ENCODE peak calls at places on chromosome 7, in four cellular contexts. One of them, this sample, is unnamed. For H3K27me3 and H3K4me1, the result is how much of the 10 kb centered on the place peaks cover.

GRCh38 chr7:93043393-93043985 is 74.3 kb downstream of the SAMD9 start:
- DNase-seq in HCT116: peak
- DNase-seq in psoas muscle: no peak
- DNase-seq in hepatocyte: peak
- DNase-seq in this sample: no peak

GRCh38 chr7:137635874-137636273 is 210.9 kb downstream of the DGKI start:
- DNase-seq in HCT116: no peak
- DNase-seq in psoas muscle: no peak
- DNase-seq in hepatocyte: no peak
- DNase-seq in this sample: no peak

GRCh38 chr7:121388950-121389349 is 7.2 kb downstream of the FAM3C start:
- DNase-seq in HCT116: no peak
- DNase-seq in psoas muscle: no peak
- DNase-seq in hepatocyte: no peak
- DNase-seq in this sample: no peak

GRCh38 chr7:121774563-121774962 is 98.4 kb upstream of the PTPRZ1 start:
- DNase-seq in HCT116: no peak
- DNase-seq in psoas muscle: no peak
- DNase-seq in hepatocyte: no peak
- DNase-seq in this sample: no peak

GRCh38 chr7:98562336-98563182 is 54.5 kb upstream of the NPTX2 start:
- DNase-seq in HCT116: no peak
- DNase-seq in psoas muscle: no peak
- DNase-seq in hepatocyte: no peak
- DNase-seq in this sample: no peak

GRCh38 chr7:155324012-155324917 is 26.6 kb downstream of the INSIG1 start:
- DNase-seq in HCT116: no peak
- DNase-seq in psoas muscle: no peak
- DNase-seq in hepatocyte: no peak
- DNase-seq in this sample: no peak

GRCh38 chr7:83532229-83532628 is 116.7 kb downstream of the SEMA3E start:
- DNase-seq in HCT116: peak
- DNase-seq in psoas muscle: no peak
- DNase-seq in hepatocyte: no peak
- DNase-seq in this sample: no peak

GRCh38 chr7:100888988-100889760 is at the start of gene UFSP1:
- DNase-seq in HCT116: peak
- DNase-seq in psoas muscle: no peak
- DNase-seq in hepatocyte: no peak
- DNase-seq in this sample: no peak

GRCh38 chr7:136062625-136063336 is 85.6 kb upstream of the MTPN start:
- DNase-seq in HCT116: no peak
- DNase-seq in psoas muscle: no peak
- DNase-seq in hepatocyte: no peak
- DNase-seq in this sample: no peak

GRCh38 chr7:45021604-45022296 is 21.7 kb downstream of the CCM2 start:
- DNase-seq in HCT116: no peak
- DNase-seq in psoas muscle: no peak
- DNase-seq in hepatocyte: no peak
- DNase-seq in this sample: no peak

GRCh38 chr7:12524794-12525386 is 45.6 kb upstream of the SCIN start:
- DNase-seq in HCT116: peak
- DNase-seq in psoas muscle: no peak
- DNase-seq in hepatocyte: peak
- DNase-seq in this sample: no peak

GRCh38 chr7:129805086-129805719 is 147.6 kb downstream of the UBE2H start:
- DNase-seq in HCT116: no peak
- DNase-seq in psoas muscle: no peak
- DNase-seq in hepatocyte: no peak
- DNase-seq in this sample: peak

GRCh38 chr7:78226059-78226658 is 427.6 kb downstream of the PHTF2 start:
- DNase-seq in HCT116: peak
- DNase-seq in psoas muscle: no peak
- DNase-seq in hepatocyte: peak
- DNase-seq in this sample: peak

GRCh38 chr7:102993532-102994029 is 80.8 kb downstream of the LRRC17 start:
- DNase-seq in HCT116: no peak
- DNase-seq in psoas muscle: no peak
- DNase-seq in hepatocyte: peak
- DNase-seq in this sample: no peak

GRCh38 chr7:43808410-43808809 is 49.9 kb downstream of the BLVRA start:
- DNase-seq in HCT116: no peak
- DNase-seq in psoas muscle: no peak
- DNase-seq in hepatocyte: no peak
- DNase-seq in this sample: no peak

GRCh38 chr7:20514364-20514763 is 101.1 kb upstream of the ABCB5 start:
- DNase-seq in HCT116: no peak
- DNase-seq in psoas muscle: no peak
- DNase-seq in hepatocyte: peak
- DNase-seq in this sample: no peak

GRCh38 chr7:984361-985126 is 1.6 kb downstream of the CYP2W1 start:
- DNase-seq in HCT116: no peak
- DNase-seq in psoas muscle: no peak
- DNase-seq in hepatocyte: no peak
- DNase-seq in this sample: no peak

GRCh38 chr7:985127-985416 is 2.1 kb downstream of the CYP2W1 start:
- DNase-seq in HCT116: no peak
- DNase-seq in psoas muscle: no peak
- DNase-seq in hepatocyte: no peak
- DNase-seq in this sample: no peak

GRCh38 chr7:983182-984071 is 446 bp downstream of the CYP2W1 start:
- DNase-seq in HCT116: no peak
- DNase-seq in psoas muscle: no peak
- DNase-seq in hepatocyte: no peak
- DNase-seq in this sample: no peak

GRCh38 chr7:981793-982510 is 1.0 kb upstream of the CYP2W1 start:
- DNase-seq in HCT116: no peak
- DNase-seq in psoas muscle: no peak
- DNase-seq in hepatocyte: no peak
- DNase-seq in this sample: peak

DNA sequence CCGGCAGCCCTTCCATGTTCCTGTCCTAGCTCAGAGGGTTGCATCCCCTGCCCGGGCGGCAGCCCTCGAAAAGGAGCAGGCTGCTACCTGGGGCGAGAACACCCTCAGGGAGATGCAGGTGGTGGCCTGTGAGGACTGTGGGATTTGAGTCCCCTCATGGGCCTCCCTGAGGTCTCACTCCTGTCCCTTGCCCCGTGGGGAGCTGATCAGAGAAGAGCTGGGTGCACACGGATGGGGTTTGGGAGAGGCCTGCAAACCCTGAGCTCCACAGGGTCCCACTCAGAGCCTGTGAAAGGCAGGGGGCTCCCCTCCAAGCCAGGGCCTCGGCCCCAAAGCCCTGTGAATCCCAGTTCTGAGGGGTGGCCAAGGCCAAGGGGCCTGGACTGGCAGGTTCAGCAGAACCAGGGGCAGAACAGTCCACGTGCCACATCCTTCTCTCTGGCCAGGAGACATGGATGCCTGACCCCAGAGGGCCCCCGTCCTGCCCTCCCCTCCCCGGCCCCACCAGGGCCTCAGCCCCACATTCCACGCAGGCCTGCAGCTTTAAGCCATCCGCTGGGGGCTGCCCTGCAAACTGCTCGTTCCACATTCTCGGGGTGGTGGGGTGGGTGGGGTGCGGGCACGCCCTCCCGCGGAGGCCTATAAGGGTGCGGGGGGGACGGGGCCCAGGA is at the start of gene CYP2W1:
- DNase-seq in HCT116: no peak
- DNase-seq in psoas muscle: no peak
- DNase-seq in hepatocyte: no peak
- DNase-seq in this sample: no peak
- H3K27me3 ChIP-seq in HCT116: under half
- H3K27me3 ChIP-seq in psoas muscle: under half
- H3K27me3 ChIP-seq in hepatocyte: under half
- H3K27me3 ChIP-seq in this sample: under half

DNA sequence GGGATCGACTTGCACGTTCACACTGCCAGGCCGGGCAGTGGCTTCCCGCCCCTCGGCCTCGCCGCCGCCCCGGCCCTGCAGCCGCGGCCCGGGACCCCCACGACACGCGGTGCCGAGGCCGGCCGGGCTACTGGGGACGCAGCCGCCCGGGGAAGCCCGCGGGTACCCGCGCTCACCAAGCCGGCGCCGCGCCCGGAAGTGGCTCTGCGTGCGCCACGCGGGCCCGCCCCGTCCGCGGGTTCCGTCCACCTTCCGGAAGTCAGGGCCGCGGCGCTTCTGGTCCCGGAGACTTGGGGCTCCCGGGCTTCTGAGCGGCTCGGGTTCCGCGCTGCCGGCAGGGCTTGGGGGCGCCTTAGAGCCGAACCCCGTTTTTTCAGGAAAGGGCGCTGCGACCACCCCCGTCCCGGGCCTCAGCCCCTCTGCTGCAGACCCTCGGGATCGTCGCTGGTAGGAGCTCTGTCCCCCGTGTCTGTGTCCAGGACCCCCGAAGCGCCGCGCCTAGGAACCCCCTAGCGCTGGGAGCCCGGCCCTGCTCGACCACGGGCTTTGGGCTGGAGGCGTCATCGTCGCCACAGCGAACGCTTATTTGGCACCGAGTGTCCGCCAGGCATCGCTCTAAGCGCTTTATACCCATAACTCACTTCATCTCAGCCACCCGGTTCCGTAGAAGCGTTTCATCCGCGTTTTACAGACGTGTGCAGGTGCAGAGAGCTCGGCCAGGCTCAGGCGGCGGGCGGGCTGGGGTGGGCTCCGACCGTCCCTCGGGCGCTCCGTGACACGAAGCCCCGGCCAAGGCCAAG is at the start of gene PSMG3:
- DNase-seq in HCT116: peak
- DNase-seq in psoas muscle: peak
- DNase-seq in hepatocyte: peak
- DNase-seq in this sample: peak
- H3K4me1 ChIP-seq in HCT116: under half
- H3K4me1 ChIP-seq in psoas muscle: under half
- H3K4me1 ChIP-seq in hepatocyte: under half
- H3K4me1 ChIP-seq in this sample: under half

GRCh38 chr7:37915438-37915837 is 1.2 kb downstream of the SFRP4 start:
- DNase-seq in HCT116: no peak
- DNase-seq in psoas muscle: no peak
- DNase-seq in hepatocyte: peak
- DNase-seq in this sample: no peak

GRCh38 chr7:37920305-37920618 is 178 bp upstream of the EPDR1 start:
- DNase-seq in HCT116: no peak
- DNase-seq in psoas muscle: no peak
- DNase-seq in hepatocyte: no peak
- DNase-seq in this sample: no peak

GRCh38 chr7:37918526-37918925 is 1.9 kb upstream of the SFRP4 start:
- DNase-seq in HCT116: no peak
- DNase-seq in psoas muscle: no peak
- DNase-seq in hepatocyte: no peak
- DNase-seq in this sample: no peak

GRCh38 chr7:37916017-37916672 is 472 bp downstream of the SFRP4 start:
- DNase-seq in HCT116: no peak
- DNase-seq in psoas muscle: peak
- DNase-seq in hepatocyte: peak
- DNase-seq in this sample: peak

DNA sequence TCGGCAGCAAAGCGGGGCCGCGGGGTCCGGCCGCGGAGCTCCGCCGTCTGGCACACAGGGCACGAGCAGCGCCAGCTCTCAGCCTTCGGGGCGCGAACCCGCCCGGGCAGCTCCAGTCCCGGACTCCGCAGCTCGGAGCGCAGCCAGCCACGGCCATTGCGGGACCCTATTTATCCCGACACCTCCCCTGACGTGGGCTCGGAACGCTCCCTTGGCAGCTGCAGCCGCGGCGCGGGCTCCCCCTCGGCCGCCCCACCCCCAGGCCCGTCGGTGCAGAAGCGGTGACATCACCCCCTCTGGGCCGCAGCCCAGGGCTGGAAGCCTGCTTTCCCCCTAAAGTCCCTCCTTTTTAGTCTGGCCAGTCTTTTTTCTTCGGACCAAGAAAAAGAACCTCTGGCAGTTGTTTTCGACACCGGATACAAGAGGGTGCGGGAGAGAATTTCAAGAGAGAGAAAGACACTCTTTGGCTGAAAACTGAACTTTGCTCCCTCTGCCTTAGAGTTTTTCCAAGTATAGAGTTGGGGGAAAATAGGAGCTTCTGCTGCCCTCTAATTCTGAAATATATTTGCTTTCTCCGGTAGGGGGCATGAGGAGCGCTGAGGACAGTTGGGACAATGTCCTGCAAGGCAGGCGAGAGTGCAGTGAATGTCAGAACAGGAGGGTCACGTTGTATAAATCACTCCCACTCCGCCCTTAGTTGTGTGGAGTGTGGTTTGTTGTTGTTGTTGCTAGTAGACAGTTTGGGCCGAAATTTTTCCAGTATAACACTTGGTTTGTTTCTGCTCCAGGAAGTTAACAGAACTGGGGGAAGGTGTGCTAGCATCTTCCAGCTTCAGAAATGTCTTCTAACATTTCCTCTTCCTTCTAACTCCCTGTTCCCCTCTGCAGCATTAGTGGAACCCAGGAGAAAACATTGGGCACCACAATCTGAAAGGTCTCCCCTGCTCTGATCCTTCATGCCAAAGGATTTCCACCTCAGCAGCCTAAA is at the start of gene SFRP4:
- DNase-seq in HCT116: peak
- DNase-seq in psoas muscle: peak
- DNase-seq in hepatocyte: peak
- DNase-seq in this sample: peak
- TF ChIP-seq CTCF in HCT116: peak
- TF ChIP-seq CTCF in psoas muscle: peak
- TF ChIP-seq CTCF in hepatocyte: peak
- TF ChIP-seq CTCF in this sample: no peak

DNA sequence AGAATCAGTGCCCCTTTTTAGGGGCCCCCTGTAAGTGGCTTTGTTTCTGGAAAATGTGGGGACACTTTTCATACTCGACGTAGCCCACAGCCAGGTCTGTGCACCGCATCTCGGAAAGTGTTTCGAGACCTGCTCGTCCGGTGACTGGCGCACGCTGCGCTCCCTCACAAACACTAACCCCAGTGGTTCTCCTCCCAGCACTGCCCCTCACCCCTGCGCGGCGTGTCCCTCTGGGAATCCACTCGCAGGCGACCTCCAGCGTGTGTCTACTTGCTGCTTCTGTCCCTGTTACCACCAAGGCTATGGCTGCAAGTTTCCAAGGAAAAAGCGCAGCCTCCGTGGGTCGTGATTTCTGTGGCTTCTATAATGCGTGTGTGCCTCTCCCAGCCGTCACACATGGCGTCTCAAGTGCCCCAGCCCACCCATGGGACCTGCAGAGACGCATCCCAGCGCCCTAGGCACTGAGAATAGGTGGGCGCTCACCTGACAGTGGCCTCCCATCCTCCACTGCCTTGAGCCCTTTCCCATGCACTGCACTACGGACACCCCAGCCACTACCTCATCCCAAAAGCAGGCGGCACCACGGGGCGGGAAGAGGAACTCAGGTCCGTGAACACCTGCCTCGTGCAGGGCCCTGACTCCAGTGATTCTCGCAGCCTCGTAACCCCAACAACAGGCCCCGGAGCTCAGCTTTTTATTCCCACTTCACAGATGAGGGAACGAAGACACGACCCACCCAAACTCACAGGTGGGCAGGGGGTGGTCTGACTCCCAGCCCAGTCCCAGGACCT is 49.3 kb downstream of the PTPRN2 start:
- DNase-seq in HCT116: no peak
- DNase-seq in psoas muscle: no peak
- DNase-seq in hepatocyte: no peak
- DNase-seq in this sample: no peak
- H3K27me3 ChIP-seq in HCT116: under half
- H3K27me3 ChIP-seq in psoas muscle: under half
- H3K27me3 ChIP-seq in hepatocyte: under half
- H3K27me3 ChIP-seq in this sample: under half

GRCh38 chr7:94300176-94300835 is 94.4 kb upstream of the COL1A2 start:
- DNase-seq in HCT116: no peak
- DNase-seq in psoas muscle: no peak
- DNase-seq in hepatocyte: no peak
- DNase-seq in this sample: no peak
- H3K4me1 ChIP-seq in HCT116: under half
- H3K4me1 ChIP-seq in psoas muscle: under half
- H3K4me1 ChIP-seq in hepatocyte: half or more
- H3K4me1 ChIP-seq in this sample: under half

This sample was measured in pancreas.